ENCODE peak calls at places on chromosome 12, in ten cellular contexts. One of them, this sample, is unnamed.

GRCh38 chr12:713281-713875 is 39.0 kb upstream of the WNK1 start:
- DNase-seq in psoas muscle: no peak
- DNase-seq in fibroblast of mammary gland: no peak
- DNase-seq in GM20000: no peak
- DNase-seq in lower leg skin: no peak
- DNase-seq in T-helper 9 cell: no peak
- DNase-seq in HT1080: no peak
- DNase-seq in NCI-H2081: no peak
- DNase-seq in RPMI8226: no peak
- DNase-seq in NCI-H1105: no peak
- DNase-seq in this sample: no peak

GRCh38 chr12:31440586-31440985 is 114.6 kb upstream of the SINHCAF start:
- DNase-seq in HT1080: no peak
- DNase-seq in lower leg skin: no peak
- DNase-seq in GM20000: no peak
- DNase-seq in NCI-H1105: no peak
- DNase-seq in psoas muscle: no peak
- DNase-seq in NCI-H2081: no peak
- DNase-seq in fibroblast of mammary gland: no peak
- DNase-seq in RPMI8226: no peak
- DNase-seq in T-helper 9 cell: no peak
- DNase-seq in this sample: no peak

GRCh38 chr12:92495108-92495507 is 207.7 kb upstream of the PLEKHG7 start:
- DNase-seq in NCI-H2081: no peak
- DNase-seq in GM20000: no peak
- DNase-seq in NCI-H1105: no peak
- DNase-seq in psoas muscle: no peak
- DNase-seq in HT1080: no peak
- DNase-seq in fibroblast of mammary gland: no peak
- DNase-seq in RPMI8226: no peak
- DNase-seq in T-helper 9 cell: no peak
- DNase-seq in lower leg skin: no peak
- DNase-seq in this sample: no peak

GRCh38 chr12:50112456-50113218 is 601 bp downstream of the COX14 start:
- DNase-seq in GM20000: no peak
- DNase-seq in fibroblast of mammary gland: peak
- DNase-seq in RPMI8226: peak
- DNase-seq in NCI-H1105: no peak
- DNase-seq in NCI-H2081: no peak
- DNase-seq in T-helper 9 cell: peak
- DNase-seq in psoas muscle: no peak
- DNase-seq in HT1080: no peak
- DNase-seq in lower leg skin: peak
- DNase-seq in this sample: no peak

GRCh38 chr12:113010701-113011100 is 32.4 kb downstream of the OAS2 start:
- DNase-seq in GM20000: no peak
- DNase-seq in T-helper 9 cell: no peak
- DNase-seq in RPMI8226: no peak
- DNase-seq in NCI-H1105: no peak
- DNase-seq in NCI-H2081: no peak
- DNase-seq in fibroblast of mammary gland: no peak
- DNase-seq in HT1080: no peak
- DNase-seq in lower leg skin: no peak
- DNase-seq in psoas muscle: no peak
- DNase-seq in this sample: no peak

GRCh38 chr12:28237423-28237822 is 47.2 kb downstream of the CCDC91 start:
- DNase-seq in RPMI8226: no peak
- DNase-seq in T-helper 9 cell: no peak
- DNase-seq in psoas muscle: no peak
- DNase-seq in NCI-H1105: no peak
- DNase-seq in lower leg skin: no peak
- DNase-seq in GM20000: no peak
- DNase-seq in HT1080: no peak
- DNase-seq in NCI-H2081: no peak
- DNase-seq in fibroblast of mammary gland: peak
- DNase-seq in this sample: no peak

GRCh38 chr12:108609535-108610335 is 11.9 kb upstream of the TMEM119 start:
- DNase-seq in T-helper 9 cell: no peak
- DNase-seq in RPMI8226: no peak
- DNase-seq in fibroblast of mammary gland: peak
- DNase-seq in psoas muscle: peak
- DNase-seq in lower leg skin: peak
- DNase-seq in NCI-H2081: no peak
- DNase-seq in GM20000: no peak
- DNase-seq in NCI-H1105: no peak
- DNase-seq in HT1080: no peak
- DNase-seq in this sample: peak

GRCh38 chr12:57868870-57869609 is 22.5 kb upstream of the CTDSP2 start:
- DNase-seq in NCI-H1105: no peak
- DNase-seq in T-helper 9 cell: no peak
- DNase-seq in RPMI8226: no peak
- DNase-seq in fibroblast of mammary gland: no peak
- DNase-seq in NCI-H2081: no peak
- DNase-seq in psoas muscle: peak
- DNase-seq in HT1080: no peak
- DNase-seq in GM20000: no peak
- DNase-seq in lower leg skin: peak
- DNase-seq in this sample: no peak

GRCh38 chr12:11706509-11707331 is 57.2 kb downstream of the ETV6 start:
- DNase-seq in RPMI8226: no peak
- DNase-seq in GM20000: no peak
- DNase-seq in NCI-H1105: peak
- DNase-seq in fibroblast of mammary gland: no peak
- DNase-seq in NCI-H2081: no peak
- DNase-seq in psoas muscle: no peak
- DNase-seq in lower leg skin: no peak
- DNase-seq in HT1080: no peak
- DNase-seq in T-helper 9 cell: no peak
- DNase-seq in this sample: no peak

GRCh38 chr12:71469235-71469873 is 29.8 kb downstream of the LGR5 start:
- DNase-seq in GM20000: no peak
- DNase-seq in lower leg skin: no peak
- DNase-seq in NCI-H2081: no peak
- DNase-seq in NCI-H1105: no peak
- DNase-seq in psoas muscle: no peak
- DNase-seq in fibroblast of mammary gland: peak
- DNase-seq in T-helper 9 cell: no peak
- DNase-seq in RPMI8226: no peak
- DNase-seq in HT1080: peak
- DNase-seq in this sample: no peak

GRCh38 chr12:69099201-69099837 is 140.1 kb upstream of the CPSF6 start:
- DNase-seq in NCI-H2081: no peak
- DNase-seq in GM20000: no peak
- DNase-seq in T-helper 9 cell: no peak
- DNase-seq in NCI-H1105: no peak
- DNase-seq in RPMI8226: no peak
- DNase-seq in psoas muscle: no peak
- DNase-seq in fibroblast of mammary gland: no peak
- DNase-seq in HT1080: no peak
- DNase-seq in lower leg skin: no peak
- DNase-seq in this sample: no peak

GRCh38 chr12:32692358-32692757 is 13.3 kb downstream of the DNM1L start:
- DNase-seq in T-helper 9 cell: no peak
- DNase-seq in HT1080: no peak
- DNase-seq in fibroblast of mammary gland: peak
- DNase-seq in lower leg skin: no peak
- DNase-seq in GM20000: no peak
- DNase-seq in psoas muscle: no peak
- DNase-seq in NCI-H1105: no peak
- DNase-seq in NCI-H2081: no peak
- DNase-seq in RPMI8226: no peak
- DNase-seq in this sample: no peak

GRCh38 chr12:106137456-106138278 is 1.1 kb downstream of the NUAK1 start:
- DNase-seq in GM20000: no peak
- DNase-seq in lower leg skin: no peak
- DNase-seq in NCI-H1105: no peak
- DNase-seq in psoas muscle: no peak
- DNase-seq in HT1080: peak
- DNase-seq in NCI-H2081: no peak
- DNase-seq in fibroblast of mammary gland: no peak
- DNase-seq in RPMI8226: peak
- DNase-seq in T-helper 9 cell: no peak
- DNase-seq in this sample: no peak

GRCh38 chr12:53996188-53996885 is 3.6 kb upstream of the HOXC9 start:
- DNase-seq in fibroblast of mammary gland: no peak
- DNase-seq in psoas muscle: no peak
- DNase-seq in T-helper 9 cell: no peak
- DNase-seq in GM20000: no peak
- DNase-seq in NCI-H1105: no peak
- DNase-seq in NCI-H2081: no peak
- DNase-seq in RPMI8226: no peak
- DNase-seq in HT1080: no peak
- DNase-seq in lower leg skin: no peak
- DNase-seq in this sample: no peak

GRCh38 chr12:44193281-44193680 is 357.4 kb downstream of the TMEM117 start:
- DNase-seq in fibroblast of mammary gland: no peak
- DNase-seq in NCI-H1105: no peak
- DNase-seq in GM20000: peak
- DNase-seq in RPMI8226: no peak
- DNase-seq in lower leg skin: no peak
- DNase-seq in NCI-H2081: no peak
- DNase-seq in HT1080: no peak
- DNase-seq in T-helper 9 cell: no peak
- DNase-seq in psoas muscle: no peak
- DNase-seq in this sample: no peak

GRCh38 chr12:109255377-109255776 is 53.7 kb downstream of the FOXN4 start:
- DNase-seq in NCI-H2081: no peak
- DNase-seq in fibroblast of mammary gland: peak
- DNase-seq in GM20000: no peak
- DNase-seq in T-helper 9 cell: no peak
- DNase-seq in HT1080: peak
- DNase-seq in NCI-H1105: no peak
- DNase-seq in lower leg skin: no peak
- DNase-seq in RPMI8226: peak
- DNase-seq in psoas muscle: no peak
- DNase-seq in this sample: no peak

GRCh38 chr12:12872139-12872933 is 19.0 kb upstream of the GPRC5A start:
- DNase-seq in HT1080: peak
- DNase-seq in lower leg skin: no peak
- DNase-seq in RPMI8226: no peak
- DNase-seq in psoas muscle: no peak
- DNase-seq in NCI-H1105: no peak
- DNase-seq in GM20000: no peak
- DNase-seq in T-helper 9 cell: no peak
- DNase-seq in NCI-H2081: peak
- DNase-seq in fibroblast of mammary gland: peak
- DNase-seq in this sample: no peak

GRCh38 chr12:19201653-19202052 is 72.1 kb downstream of the PLEKHA5 start:
- DNase-seq in fibroblast of mammary gland: peak
- DNase-seq in T-helper 9 cell: no peak
- DNase-seq in lower leg skin: no peak
- DNase-seq in NCI-H2081: no peak
- DNase-seq in RPMI8226: no peak
- DNase-seq in GM20000: no peak
- DNase-seq in psoas muscle: no peak
- DNase-seq in NCI-H1105: no peak
- DNase-seq in HT1080: no peak
- DNase-seq in this sample: no peak

GRCh38 chr12:27293463-27293862 is 39.2 kb upstream of the BMAL2 start:
- DNase-seq in NCI-H2081: no peak
- DNase-seq in psoas muscle: no peak
- DNase-seq in fibroblast of mammary gland: peak
- DNase-seq in NCI-H1105: no peak
- DNase-seq in GM20000: no peak
- DNase-seq in lower leg skin: no peak
- DNase-seq in T-helper 9 cell: no peak
- DNase-seq in RPMI8226: no peak
- DNase-seq in HT1080: no peak
- DNase-seq in this sample: no peak

GRCh38 chr12:48000878-48001321 is 3.4 kb downstream of the COL2A1 start:
- DNase-seq in GM20000: no peak
- DNase-seq in RPMI8226: peak
- DNase-seq in HT1080: peak
- DNase-seq in psoas muscle: no peak
- DNase-seq in T-helper 9 cell: no peak
- DNase-seq in NCI-H1105: no peak
- DNase-seq in NCI-H2081: no peak
- DNase-seq in fibroblast of mammary gland: peak
- DNase-seq in lower leg skin: peak
- DNase-seq in this sample: no peak

GRCh38 chr12:80053048-80053790 is 46.1 kb upstream of the OTOGL start:
- DNase-seq in lower leg skin: peak
- DNase-seq in NCI-H1105: no peak
- DNase-seq in GM20000: no peak
- DNase-seq in psoas muscle: peak
- DNase-seq in HT1080: peak
- DNase-seq in fibroblast of mammary gland: peak
- DNase-seq in RPMI8226: peak
- DNase-seq in T-helper 9 cell: no peak
- DNase-seq in NCI-H2081: no peak
- DNase-seq in this sample: peak

GRCh38 chr12:75455839-75456238 is 24.7 kb upstream of the GLIPR1 start:
- DNase-seq in psoas muscle: no peak
- DNase-seq in lower leg skin: no peak
- DNase-seq in RPMI8226: peak
- DNase-seq in GM20000: no peak
- DNase-seq in HT1080: no peak
- DNase-seq in fibroblast of mammary gland: no peak
- DNase-seq in T-helper 9 cell: no peak
- DNase-seq in NCI-H1105: no peak
- DNase-seq in NCI-H2081: peak
- DNase-seq in this sample: no peak

GRCh38 chr12:15882055-15882971 is at the start of gene STRAP:
- DNase-seq in fibroblast of mammary gland: peak
- DNase-seq in T-helper 9 cell: peak
- DNase-seq in GM20000: peak
- DNase-seq in NCI-H1105: peak
- DNase-seq in HT1080: peak
- DNase-seq in psoas muscle: peak
- DNase-seq in lower leg skin: peak
- DNase-seq in NCI-H2081: peak
- DNase-seq in RPMI8226: peak
- DNase-seq in this sample: peak

GRCh38 chr12:95323204-95323603 is 105.6 kb downstream of the VEZT start:
- DNase-seq in NCI-H2081: no peak
- DNase-seq in RPMI8226: no peak
- DNase-seq in GM20000: no peak
- DNase-seq in NCI-H1105: no peak
- DNase-seq in fibroblast of mammary gland: peak
- DNase-seq in HT1080: no peak
- DNase-seq in lower leg skin: no peak
- DNase-seq in T-helper 9 cell: no peak
- DNase-seq in psoas muscle: no peak
- DNase-seq in this sample: no peak

GRCh38 chr12:2967651-2968050 is 8.5 kb downstream of the TEAD4 start:
- DNase-seq in HT1080: no peak
- DNase-seq in lower leg skin: no peak
- DNase-seq in GM20000: no peak
- DNase-seq in NCI-H2081: no peak
- DNase-seq in fibroblast of mammary gland: no peak
- DNase-seq in T-helper 9 cell: no peak
- DNase-seq in NCI-H1105: no peak
- DNase-seq in RPMI8226: no peak
- DNase-seq in psoas muscle: no peak
- DNase-seq in this sample: no peak

GRCh38 chr12:53181935-53182334 is 1.2 kb upstream of the CSAD start:
- DNase-seq in T-helper 9 cell: no peak
- DNase-seq in NCI-H2081: no peak
- DNase-seq in RPMI8226: no peak
- DNase-seq in fibroblast of mammary gland: peak
- DNase-seq in GM20000: no peak
- DNase-seq in NCI-H1105: no peak
- DNase-seq in psoas muscle: no peak
- DNase-seq in HT1080: no peak
- DNase-seq in lower leg skin: no peak
- DNase-seq in this sample: no peak

GRCh38 chr12:92779902-92780301 is 77.1 kb downstream of the PLEKHG7 start:
- DNase-seq in fibroblast of mammary gland: peak
- DNase-seq in GM20000: no peak
- DNase-seq in RPMI8226: no peak
- DNase-seq in T-helper 9 cell: no peak
- DNase-seq in NCI-H2081: no peak
- DNase-seq in HT1080: no peak
- DNase-seq in psoas muscle: no peak
- DNase-seq in lower leg skin: no peak
- DNase-seq in NCI-H1105: no peak
- DNase-seq in this sample: no peak

GRCh38 chr12:29309320-29309902 is 71.6 kb downstream of the ERGIC2 start:
- DNase-seq in lower leg skin: no peak
- DNase-seq in NCI-H1105: peak
- DNase-seq in fibroblast of mammary gland: peak
- DNase-seq in GM20000: no peak
- DNase-seq in NCI-H2081: no peak
- DNase-seq in RPMI8226: no peak
- DNase-seq in HT1080: no peak
- DNase-seq in T-helper 9 cell: no peak
- DNase-seq in psoas muscle: no peak
- DNase-seq in this sample: no peak

This sample was measured in amniotic stem cell.